ENCODE peak calls at places on chromosome 1, in ten cellular contexts. One of them, this sample, is unnamed.

GRCh38 chr1:6889875-6890480 is 104.7 kb downstream of the CAMTA1 start:
- DNase-seq in kidney: no peak
- DNase-seq in prostate gland: peak
- DNase-seq in heart right ventricle: no peak
- DNase-seq in astrocyte: peak
- DNase-seq in fibroblast of lung: peak
- DNase-seq in pancreas: peak
- DNase-seq in neural progenitor cell: peak
- DNase-seq in effector memory CD4-positive, alpha-beta T cell: peak
- DNase-seq in body of pancreas: peak
- DNase-seq in this sample: no peak

GRCh38 chr1:170253180-170253579 is 107.4 kb downstream of the NTMT2 start:
- DNase-seq in pancreas: no peak
- DNase-seq in effector memory CD4-positive, alpha-beta T cell: no peak
- DNase-seq in fibroblast of lung: no peak
- DNase-seq in prostate gland: no peak
- DNase-seq in kidney: no peak
- DNase-seq in body of pancreas: no peak
- DNase-seq in astrocyte: no peak
- DNase-seq in heart right ventricle: no peak
- DNase-seq in neural progenitor cell: no peak
- DNase-seq in this sample: no peak

GRCh38 chr1:115428262-115428661 is 90.2 kb upstream of the NGF start:
- DNase-seq in astrocyte: peak
- DNase-seq in fibroblast of lung: peak
- DNase-seq in effector memory CD4-positive, alpha-beta T cell: no peak
- DNase-seq in kidney: no peak
- DNase-seq in body of pancreas: no peak
- DNase-seq in pancreas: no peak
- DNase-seq in heart right ventricle: no peak
- DNase-seq in prostate gland: no peak
- DNase-seq in neural progenitor cell: no peak
- DNase-seq in this sample: no peak

GRCh38 chr1:6037338-6037762 is 8.3 kb upstream of the KCNAB2 start:
- DNase-seq in neural progenitor cell: no peak
- DNase-seq in astrocyte: no peak
- DNase-seq in effector memory CD4-positive, alpha-beta T cell: no peak
- DNase-seq in fibroblast of lung: no peak
- DNase-seq in body of pancreas: no peak
- DNase-seq in prostate gland: no peak
- DNase-seq in kidney: no peak
- DNase-seq in pancreas: no peak
- DNase-seq in heart right ventricle: no peak
- DNase-seq in this sample: no peak

GRCh38 chr1:183019126-183019740 is 4.0 kb upstream of the LAMC1 start:
- DNase-seq in effector memory CD4-positive, alpha-beta T cell: no peak
- DNase-seq in kidney: no peak
- DNase-seq in pancreas: no peak
- DNase-seq in heart right ventricle: no peak
- DNase-seq in body of pancreas: peak
- DNase-seq in fibroblast of lung: peak
- DNase-seq in prostate gland: no peak
- DNase-seq in neural progenitor cell: no peak
- DNase-seq in astrocyte: no peak
- DNase-seq in this sample: no peak

GRCh38 chr1:151058682-151059341 is 610 bp downstream of the CDC42SE1 start:
- DNase-seq in astrocyte: no peak
- DNase-seq in pancreas: peak
- DNase-seq in kidney: peak
- DNase-seq in neural progenitor cell: peak
- DNase-seq in heart right ventricle: no peak
- DNase-seq in fibroblast of lung: peak
- DNase-seq in body of pancreas: peak
- DNase-seq in effector memory CD4-positive, alpha-beta T cell: no peak
- DNase-seq in prostate gland: peak
- DNase-seq in this sample: peak

GRCh38 chr1:33322870-33323585 is 2.1 kb upstream of the A3GALT2 start:
- DNase-seq in astrocyte: no peak
- DNase-seq in effector memory CD4-positive, alpha-beta T cell: no peak
- DNase-seq in heart right ventricle: no peak
- DNase-seq in pancreas: no peak
- DNase-seq in kidney: peak
- DNase-seq in prostate gland: no peak
- DNase-seq in fibroblast of lung: no peak
- DNase-seq in body of pancreas: no peak
- DNase-seq in neural progenitor cell: no peak
- DNase-seq in this sample: no peak

GRCh38 chr1:2316451-2316940 is 74.9 kb downstream of the MORN1 start:
- DNase-seq in pancreas: no peak
- DNase-seq in effector memory CD4-positive, alpha-beta T cell: no peak
- DNase-seq in prostate gland: no peak
- DNase-seq in heart right ventricle: no peak
- DNase-seq in astrocyte: peak
- DNase-seq in body of pancreas: no peak
- DNase-seq in kidney: no peak
- DNase-seq in neural progenitor cell: no peak
- DNase-seq in fibroblast of lung: peak
- DNase-seq in this sample: no peak

GRCh38 chr1:90400121-90400520 is 317.0 kb downstream of the BARHL2 start:
- DNase-seq in pancreas: no peak
- DNase-seq in kidney: no peak
- DNase-seq in neural progenitor cell: no peak
- DNase-seq in effector memory CD4-positive, alpha-beta T cell: no peak
- DNase-seq in astrocyte: peak
- DNase-seq in fibroblast of lung: peak
- DNase-seq in body of pancreas: no peak
- DNase-seq in prostate gland: no peak
- DNase-seq in heart right ventricle: no peak
- DNase-seq in this sample: peak

GRCh38 chr1:204302769-204303168 is 57.0 kb downstream of the PLEKHA6 start:
- DNase-seq in heart right ventricle: no peak
- DNase-seq in astrocyte: no peak
- DNase-seq in pancreas: no peak
- DNase-seq in fibroblast of lung: no peak
- DNase-seq in prostate gland: no peak
- DNase-seq in kidney: no peak
- DNase-seq in body of pancreas: no peak
- DNase-seq in effector memory CD4-positive, alpha-beta T cell: no peak
- DNase-seq in neural progenitor cell: no peak
- DNase-seq in this sample: no peak

GRCh38 chr1:112263464-112263863 is 132.6 kb upstream of the CTTNBP2NL start:
- DNase-seq in neural progenitor cell: no peak
- DNase-seq in body of pancreas: no peak
- DNase-seq in effector memory CD4-positive, alpha-beta T cell: no peak
- DNase-seq in heart right ventricle: no peak
- DNase-seq in prostate gland: no peak
- DNase-seq in kidney: no peak
- DNase-seq in pancreas: no peak
- DNase-seq in astrocyte: peak
- DNase-seq in fibroblast of lung: peak
- DNase-seq in this sample: peak
- H3K27ac ChIP-seq in neural progenitor cell: no peak
- H3K27ac ChIP-seq in body of pancreas: no peak
- H3K27ac ChIP-seq in effector memory CD4-positive, alpha-beta T cell: no peak
- H3K27ac ChIP-seq in heart right ventricle: peak
- H3K27ac ChIP-seq in prostate gland: peak
- H3K27ac ChIP-seq in kidney: no peak
- H3K27ac ChIP-seq in pancreas: no peak
- H3K27ac ChIP-seq in astrocyte: no peak
- H3K27ac ChIP-seq in fibroblast of lung: no peak
- H3K27ac ChIP-seq in this sample: no peak

DNA sequence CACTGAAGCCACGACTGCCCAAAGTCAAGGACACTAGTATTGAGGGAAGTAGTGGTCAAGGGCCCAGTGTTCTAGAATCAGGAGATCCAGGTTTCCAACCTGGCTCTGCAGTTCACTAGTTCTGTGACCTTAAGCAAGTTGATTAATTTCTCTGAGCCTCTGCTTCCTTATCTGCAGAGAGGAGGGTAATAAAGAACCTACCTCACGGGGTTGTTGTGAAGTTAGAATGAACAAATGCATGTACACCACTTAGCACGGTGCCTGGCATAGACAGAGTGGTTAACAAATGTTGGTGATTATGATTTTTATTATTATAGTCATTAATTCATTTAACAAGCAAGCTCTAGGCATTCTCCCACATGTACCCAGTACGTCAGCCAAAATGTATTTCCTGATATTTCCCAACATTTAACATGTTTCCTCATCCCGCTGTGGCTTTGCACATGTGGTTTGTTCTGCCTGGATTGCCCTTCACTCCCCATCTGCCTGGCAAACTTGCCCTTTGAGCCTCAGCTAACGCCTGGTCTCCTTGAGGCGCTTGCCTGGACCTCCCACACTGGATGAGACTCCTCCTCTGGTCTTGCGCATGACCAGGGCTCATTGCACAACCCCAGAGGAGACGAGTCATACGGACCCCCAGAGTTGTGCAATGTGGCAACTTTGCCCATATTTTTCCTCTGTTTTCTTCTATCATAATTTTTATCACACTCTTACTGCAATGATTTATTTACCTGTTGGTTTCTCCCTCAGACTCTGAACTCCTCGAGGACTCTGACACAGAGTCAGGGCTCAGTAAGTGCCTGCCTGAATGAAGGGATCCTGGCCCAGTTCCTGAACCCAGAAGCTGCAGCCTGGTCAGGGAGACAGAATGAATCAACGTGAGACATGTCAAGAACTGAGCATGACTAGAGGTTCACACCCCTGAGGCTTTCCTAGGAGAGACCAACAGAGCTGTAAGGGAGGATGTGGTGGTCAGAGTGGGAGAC is 20.7 kb upstream of the MFSD2A start:
- DNase-seq in pancreas: peak
- DNase-seq in kidney: peak
- DNase-seq in fibroblast of lung: peak
- DNase-seq in heart right ventricle: peak
- DNase-seq in neural progenitor cell: no peak
- DNase-seq in astrocyte: peak
- DNase-seq in body of pancreas: peak
- DNase-seq in effector memory CD4-positive, alpha-beta T cell: no peak
- DNase-seq in prostate gland: peak
- DNase-seq in this sample: peak
- H3K27ac ChIP-seq in pancreas: peak
- H3K27ac ChIP-seq in kidney: peak
- H3K27ac ChIP-seq in fibroblast of lung: no peak
- H3K27ac ChIP-seq in heart right ventricle: peak
- H3K27ac ChIP-seq in neural progenitor cell: no peak
- H3K27ac ChIP-seq in astrocyte: no peak
- H3K27ac ChIP-seq in body of pancreas: peak
- H3K27ac ChIP-seq in effector memory CD4-positive, alpha-beta T cell: no peak
- H3K27ac ChIP-seq in prostate gland: no peak
- H3K27ac ChIP-seq in this sample: peak

GRCh38 chr1:171501305-171502021 is 16.1 kb downstream of the PRRC2C start:
- DNase-seq in kidney: no peak
- DNase-seq in fibroblast of lung: no peak
- DNase-seq in astrocyte: no peak
- DNase-seq in neural progenitor cell: no peak
- DNase-seq in heart right ventricle: no peak
- DNase-seq in body of pancreas: no peak
- DNase-seq in effector memory CD4-positive, alpha-beta T cell: no peak
- DNase-seq in prostate gland: no peak
- DNase-seq in pancreas: no peak
- DNase-seq in this sample: no peak

GRCh38 chr1:171500803-171501202 is 15.5 kb downstream of the PRRC2C start:
- DNase-seq in effector memory CD4-positive, alpha-beta T cell: no peak
- DNase-seq in body of pancreas: no peak
- DNase-seq in pancreas: no peak
- DNase-seq in fibroblast of lung: no peak
- DNase-seq in heart right ventricle: no peak
- DNase-seq in kidney: no peak
- DNase-seq in neural progenitor cell: no peak
- DNase-seq in astrocyte: no peak
- DNase-seq in prostate gland: no peak
- DNase-seq in this sample: no peak

GRCh38 chr1:171495444-171495843 is 10.1 kb downstream of the PRRC2C start:
- DNase-seq in body of pancreas: no peak
- DNase-seq in fibroblast of lung: no peak
- DNase-seq in heart right ventricle: no peak
- DNase-seq in neural progenitor cell: no peak
- DNase-seq in astrocyte: no peak
- DNase-seq in pancreas: no peak
- DNase-seq in prostate gland: no peak
- DNase-seq in effector memory CD4-positive, alpha-beta T cell: no peak
- DNase-seq in kidney: no peak
- DNase-seq in this sample: no peak

GRCh38 chr1:171500304-171500703 is 15.0 kb downstream of the PRRC2C start:
- DNase-seq in fibroblast of lung: no peak
- DNase-seq in astrocyte: no peak
- DNase-seq in body of pancreas: no peak
- DNase-seq in pancreas: no peak
- DNase-seq in effector memory CD4-positive, alpha-beta T cell: no peak
- DNase-seq in neural progenitor cell: no peak
- DNase-seq in prostate gland: no peak
- DNase-seq in heart right ventricle: no peak
- DNase-seq in kidney: no peak
- DNase-seq in this sample: no peak
- H3K27ac ChIP-seq in fibroblast of lung: no peak
- H3K27ac ChIP-seq in astrocyte: no peak
- H3K27ac ChIP-seq in body of pancreas: no peak
- H3K27ac ChIP-seq in pancreas: no peak
- H3K27ac ChIP-seq in effector memory CD4-positive, alpha-beta T cell: no peak
- H3K27ac ChIP-seq in neural progenitor cell: no peak
- H3K27ac ChIP-seq in prostate gland: no peak
- H3K27ac ChIP-seq in heart right ventricle: no peak
- H3K27ac ChIP-seq in kidney: no peak
- H3K27ac ChIP-seq in this sample: no peak

GRCh38 chr1:224329842-224330753 is at the start of gene NVL:
- DNase-seq in effector memory CD4-positive, alpha-beta T cell: peak
- DNase-seq in pancreas: peak
- DNase-seq in fibroblast of lung: peak
- DNase-seq in heart right ventricle: peak
- DNase-seq in neural progenitor cell: peak
- DNase-seq in kidney: peak
- DNase-seq in astrocyte: peak
- DNase-seq in body of pancreas: peak
- DNase-seq in prostate gland: peak
- DNase-seq in this sample: peak

GRCh38 chr1:224331824-224332223 is 1.9 kb upstream of the NVL start:
- DNase-seq in pancreas: no peak
- DNase-seq in prostate gland: no peak
- DNase-seq in fibroblast of lung: no peak
- DNase-seq in effector memory CD4-positive, alpha-beta T cell: no peak
- DNase-seq in kidney: no peak
- DNase-seq in body of pancreas: no peak
- DNase-seq in heart right ventricle: no peak
- DNase-seq in astrocyte: no peak
- DNase-seq in neural progenitor cell: no peak
- DNase-seq in this sample: no peak

GRCh38 chr1:224333939-224334701 is 4.1 kb upstream of the NVL start:
- DNase-seq in astrocyte: peak
- DNase-seq in prostate gland: no peak
- DNase-seq in effector memory CD4-positive, alpha-beta T cell: no peak
- DNase-seq in heart right ventricle: no peak
- DNase-seq in fibroblast of lung: peak
- DNase-seq in pancreas: no peak
- DNase-seq in body of pancreas: no peak
- DNase-seq in neural progenitor cell: no peak
- DNase-seq in kidney: no peak
- DNase-seq in this sample: no peak

GRCh38 chr1:224331326-224331725 is 1.4 kb upstream of the NVL start:
- DNase-seq in neural progenitor cell: no peak
- DNase-seq in fibroblast of lung: no peak
- DNase-seq in body of pancreas: no peak
- DNase-seq in prostate gland: no peak
- DNase-seq in astrocyte: no peak
- DNase-seq in effector memory CD4-positive, alpha-beta T cell: no peak
- DNase-seq in pancreas: no peak
- DNase-seq in kidney: no peak
- DNase-seq in heart right ventricle: no peak
- DNase-seq in this sample: no peak

GRCh38 chr1:224333309-224333926 is 3.4 kb upstream of the NVL start:
- DNase-seq in fibroblast of lung: peak
- DNase-seq in kidney: no peak
- DNase-seq in neural progenitor cell: peak
- DNase-seq in heart right ventricle: no peak
- DNase-seq in prostate gland: peak
- DNase-seq in pancreas: no peak
- DNase-seq in astrocyte: no peak
- DNase-seq in effector memory CD4-positive, alpha-beta T cell: peak
- DNase-seq in body of pancreas: peak
- DNase-seq in this sample: no peak
- H3K27ac ChIP-seq in fibroblast of lung: peak
- H3K27ac ChIP-seq in kidney: no peak
- H3K27ac ChIP-seq in neural progenitor cell: no peak
- H3K27ac ChIP-seq in heart right ventricle: no peak
- H3K27ac ChIP-seq in prostate gland: no peak
- H3K27ac ChIP-seq in pancreas: no peak
- H3K27ac ChIP-seq in astrocyte: peak
- H3K27ac ChIP-seq in effector memory CD4-positive, alpha-beta T cell: no peak
- H3K27ac ChIP-seq in body of pancreas: no peak
- H3K27ac ChIP-seq in this sample: no peak